ENCODE peak calls at places on chromosomes 16 and 17, in seven cellular contexts. D, F, Q, C, E, U and S are unnamed samples.

GRCh38 chr17:63702223-63702577 is 2.3 kb upstream of the LIMD2 start:
- DNase-seq in D (no peak), F (no peak), Q (no peak), C (no peak), E (peak), U (no peak), S (no peak)

GRCh38 chr17:16440814-16441629 is 25.7 kb downstream of the TRPV2 start:
- DNase-seq in D (no peak), F (no peak), Q (no peak), C (no peak), E (no peak), U (no peak), S (no peak)

GRCh38 chr17:10463402-10463801 is 6.0 kb downstream of the MYH4 start:
- DNase-seq in D (no peak), F (no peak), Q (no peak), C (no peak), E (no peak), U (no peak), S (no peak)

GRCh38 chr16:81699596-81699995 is 79.5 kb upstream of the PLCG2 start:
- DNase-seq in D (no peak), F (no peak), Q (no peak), C (no peak), E (no peak), U (no peak), S (no peak)

GRCh38 chr16:31507929-31508705 is at the start of gene RUSF1:
- DNase-seq in D (peak), F (peak), Q (peak), C (peak), E (peak), U (peak), S (no peak)

GRCh38 chr16:87929986-87930385 is 6.3 kb downstream of the CA5A start:
- DNase-seq in D (no peak), F (no peak), Q (no peak), C (no peak), E (no peak), U (no peak), S (no peak)

GRCh38 chr17:60435244-60436170 is 13.2 kb downstream of the CHCT1 start:
- DNase-seq in D (peak), F (peak), Q (peak), C (no peak), E (peak), U (no peak), S (peak)

GRCh38 chr17:65522751-65523404 is 38.6 kb downstream of the AXIN2 start:
- DNase-seq in D (no peak), F (no peak), Q (no peak), C (no peak), E (no peak), U (no peak), S (no peak)

GRCh38 chr16:86878290-86879160 is 300.2 kb downstream of the FOXL1 start:
- DNase-seq in D (no peak), F (no peak), Q (no peak), C (no peak), E (no peak), U (no peak), S (no peak)

GRCh38 chr17:4947010-4947410 is 1.3 kb downstream of the PFN1 start:
- DNase-seq in D (no peak), F (no peak), Q (no peak), C (no peak), E (no peak), U (no peak), S (no peak)

GRCh38 chr16:29926675-29927522 is 873 bp upstream of the KCTD13 start:
- DNase-seq in D (no peak), F (no peak), Q (no peak), C (no peak), E (peak), U (no peak), S (no peak)

GRCh38 chr16:51156836-51157235 is 5.8 kb upstream of the SALL1 start:
- DNase-seq in D (no peak), F (no peak), Q (no peak), C (no peak), E (no peak), U (no peak), S (no peak)

DNA sequence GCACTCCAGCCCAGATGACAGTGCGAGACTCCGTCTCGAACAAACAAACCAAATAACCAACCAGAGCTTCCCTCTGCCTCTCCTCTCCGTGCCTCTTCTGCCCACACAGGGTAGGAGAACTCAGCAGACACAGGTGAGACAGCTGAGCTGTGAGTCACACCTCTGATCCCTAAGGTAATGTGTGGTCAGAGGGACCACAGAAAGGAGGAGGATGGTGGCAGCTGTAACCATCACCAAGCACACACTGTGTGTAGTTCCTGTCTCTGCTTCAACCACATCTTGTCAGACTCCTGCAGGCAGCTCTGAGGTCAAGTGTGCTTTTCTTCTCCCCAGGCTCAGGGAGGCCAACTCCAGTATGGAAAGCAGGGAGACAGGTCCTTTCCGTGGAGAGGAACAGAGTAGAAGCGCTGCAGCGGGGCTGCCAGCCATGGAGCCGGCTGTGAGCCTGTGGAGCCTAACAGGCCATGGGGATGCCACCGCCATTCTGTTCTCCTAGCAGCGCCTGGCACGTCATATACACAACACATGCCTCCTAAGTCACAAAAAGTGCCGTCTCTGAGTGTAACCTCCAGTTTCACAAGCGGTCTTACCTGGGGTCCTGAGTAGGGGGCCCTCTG is 7.1 kb downstream of the NUDT16L1 start:
- DNase-seq in D (no peak), F (no peak), Q (no peak), C (no peak), E (no peak), U (no peak), S (no peak)
- H3K4me3 ChIP-seq in D (no peak), F (no peak), Q (no peak), C (no peak), E (no peak), U (no peak), S (no peak)

GRCh38 chr16:56933266-56933619 is 1.3 kb downstream of the HERPUD1 start:
- DNase-seq in D (no peak), F (no peak), Q (no peak), C (no peak), E (no peak), U (no peak), S (no peak)
- H3K4me3 ChIP-seq in D (peak), F (peak), Q (peak), C (peak), E (peak), U (peak), S (peak)

GRCh38 chr17:50185724-50186545 is 15.5 kb downstream of the COL1A1 start:
- DNase-seq in D (no peak), F (no peak), Q (no peak), C (no peak), E (no peak), U (no peak), S (no peak)
- H3K4me3 ChIP-seq in D (no peak), F (no peak), Q (no peak), C (no peak), E (no peak), U (no peak), S (no peak)

GRCh38 chr16:68284847-68285246 is 20.5 kb downstream of the SLC7A6 start:
- DNase-seq in D (no peak), F (no peak), Q (peak), C (no peak), E (peak), U (no peak), S (no peak)

GRCh38 chr16:68288252-68288650 is 22.5 kb downstream of the SLC7A6OS start:
- DNase-seq in D (no peak), F (no peak), Q (no peak), C (no peak), E (no peak), U (no peak), S (no peak)

GRCh38 chr16:68285683-68286082 is 21.4 kb downstream of the SLC7A6 start:
- DNase-seq in D (no peak), F (no peak), Q (no peak), C (no peak), E (no peak), U (no peak), S (no peak)

GRCh38 chr16:68287276-68288251 is 23.2 kb downstream of the SLC7A6OS start:
- DNase-seq in D (peak), F (peak), Q (no peak), C (peak), E (no peak), U (no peak), S (no peak)

DNA sequence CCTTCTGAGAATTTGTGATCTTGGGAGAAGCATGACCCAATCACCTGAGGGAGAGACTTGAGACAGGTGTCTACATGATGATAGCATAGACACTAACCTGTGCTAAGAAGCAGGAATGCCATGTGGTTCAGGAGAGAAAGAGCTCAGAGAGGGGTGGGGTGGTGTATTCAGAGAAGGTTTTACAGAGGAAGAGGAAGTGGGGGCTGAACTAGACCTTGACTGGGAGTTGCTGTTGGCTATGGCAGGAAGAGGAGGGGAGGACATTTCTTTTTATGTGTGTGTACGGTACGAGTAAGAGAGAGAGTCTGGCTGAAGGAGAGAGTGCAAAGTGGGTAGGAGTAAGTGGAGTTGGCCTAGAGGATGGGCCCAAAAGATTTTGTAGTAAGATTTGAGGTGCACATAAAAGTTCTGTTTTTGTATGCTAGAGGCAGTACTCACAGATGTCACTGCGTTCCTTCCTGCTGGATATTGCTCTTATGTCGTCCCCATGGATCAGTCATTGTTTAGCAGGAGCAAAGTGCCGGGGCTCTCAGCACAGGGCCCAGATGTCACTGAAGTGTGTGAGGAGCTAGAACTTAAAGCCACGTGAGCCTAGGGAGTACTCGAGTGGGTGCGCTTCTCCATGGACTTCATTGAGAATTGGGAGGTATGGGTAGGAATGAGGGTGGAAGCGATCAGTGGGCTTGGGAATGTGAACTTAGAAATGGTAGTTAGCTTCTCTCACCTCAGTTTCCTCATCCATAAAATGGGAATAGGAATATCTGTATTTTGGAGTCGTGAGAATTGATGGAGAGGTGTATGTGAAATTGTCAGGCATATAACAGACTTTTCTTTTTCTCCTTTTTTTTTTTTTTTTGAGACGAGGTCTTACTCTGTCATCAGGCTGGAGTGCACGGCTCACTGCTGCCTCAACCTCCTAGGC is 22.1 kb downstream of the SLC7A6 start:
- DNase-seq in D (no peak), F (no peak), Q (no peak), C (no peak), E (no peak), U (no peak), S (no peak)
- H3K4me3 ChIP-seq in D (no peak), F (no peak), Q (no peak), C (no peak), E (no peak), U (no peak), S (no peak)

GRCh38 chr17:82937411-82938371 is 97.9 kb upstream of the ZNF750 start:
- DNase-seq in D (no peak), F (no peak), Q (no peak), C (no peak), E (peak), U (no peak), S (no peak)
- H3K4me3 ChIP-seq in D (no peak), F (no peak), Q (no peak), C (no peak), E (no peak), U (no peak), S (no peak)

GRCh38 chr17:45145035-45145389 is 3.3 kb upstream of the HEXIM1 start:
- DNase-seq in D (no peak), F (no peak), Q (no peak), C (no peak), E (no peak), U (no peak), S (no peak)
- H3K4me3 ChIP-seq in D (no peak), F (no peak), Q (peak), C (no peak), E (peak), U (peak), S (no peak)

GRCh38 chr17:48490391-48491026 is 40.3 kb downstream of the HOXB1 start:
- DNase-seq in D (no peak), F (no peak), Q (no peak), C (no peak), E (no peak), U (no peak), S (no peak)

GRCh38 chr17:48494335-48494734 is 36.5 kb downstream of the HOXB1 start:
- DNase-seq in D (no peak), F (peak), Q (no peak), C (no peak), E (no peak), U (no peak), S (no peak)

GRCh38 chr17:48489781-48490180 is 41.0 kb downstream of the HOXB1 start:
- DNase-seq in D (no peak), F (no peak), Q (no peak), C (no peak), E (no peak), U (no peak), S (no peak)

GRCh38 chr17:48491527-48492273 is 39.1 kb downstream of the HOXB1 start:
- DNase-seq in D (no peak), F (no peak), Q (no peak), C (no peak), E (no peak), U (no peak), S (no peak)

GRCh38 chr17:48492401-48493298 is 38.2 kb downstream of the HOXB1 start:
- DNase-seq in D (no peak), F (no peak), Q (no peak), C (no peak), E (peak), U (no peak), S (no peak)
- H3K4me3 ChIP-seq in D (peak), F (peak), Q (peak), C (no peak), E (peak), U (peak), S (peak)

GRCh38 chr16:22071352-22071923 is 20.9 kb upstream of the VWA3A start:
- DNase-seq in D (no peak), F (no peak), Q (no peak), C (no peak), E (no peak), U (no peak), S (no peak)
- H3K4me3 ChIP-seq in D (no peak), F (no peak), Q (no peak), C (no peak), E (no peak), U (no peak), S (no peak)

DNA sequence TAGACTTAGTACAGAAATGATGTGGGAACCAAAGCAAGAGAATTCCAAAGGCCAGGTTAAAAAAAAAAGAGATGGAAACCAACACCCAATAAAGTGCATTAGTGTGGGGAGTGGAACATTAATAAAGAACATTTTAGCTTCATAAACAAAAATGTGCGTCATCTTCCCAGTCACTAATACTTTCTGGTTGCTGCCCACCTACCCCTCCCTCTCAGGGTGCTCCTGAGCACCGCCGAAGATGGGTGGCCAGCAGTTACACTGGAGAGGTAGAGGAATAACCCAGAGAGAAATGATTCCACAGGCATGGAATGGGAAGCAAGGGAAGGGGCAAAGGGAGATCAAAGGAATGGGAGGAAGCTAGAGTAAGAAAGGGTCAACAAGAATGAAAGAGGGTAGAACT is 6.0 kb upstream of the CHD3 start:
- DNase-seq in D (no peak), F (no peak), Q (no peak), C (no peak), E (no peak), U (no peak), S (no peak)
- H3K4me3 ChIP-seq in D (no peak), F (no peak), Q (peak), C (no peak), E (no peak), U (no peak), S (no peak)

GRCh38 chr16:72976747-72977064 is 71.2 kb downstream of the ZFHX3 start:
- DNase-seq in D (no peak), F (no peak), Q (no peak), C (no peak), E (no peak), U (no peak), S (no peak)

GRCh38 chr16:72978212-72978611 is 69.7 kb downstream of the ZFHX3 start:
- DNase-seq in D (no peak), F (no peak), Q (no peak), C (no peak), E (no peak), U (no peak), S (no peak)

GRCh38 chr16:72983241-72983640 is 64.7 kb downstream of the ZFHX3 start:
- DNase-seq in D (no peak), F (no peak), Q (no peak), C (no peak), E (no peak), U (no peak), S (no peak)

GRCh38 chr16:72977127-72977526 is 70.8 kb downstream of the ZFHX3 start:
- DNase-seq in D (no peak), F (no peak), Q (no peak), C (no peak), E (no peak), U (no peak), S (no peak)

GRCh38 chr16:72979974-72980373 is 68.0 kb downstream of the ZFHX3 start:
- DNase-seq in D (no peak), F (no peak), Q (no peak), C (no peak), E (no peak), U (no peak), S (no peak)
- H3K4me3 ChIP-seq in D (no peak), F (no peak), Q (no peak), C (no peak), E (no peak), U (no peak), S (no peak)